ENCODE peak calls at places on chromosomes 12 and 14, in five cellular contexts. M, V, W, X and P are unnamed samples.
A peak's percentile ranks its signal among the peaks of the same experiment; 100 is the strongest.

GRCh38 chr14:72401632-72402428 is 469.6 kb downstream of the RGS6 start:
- DNase-seq in M (no peak), V (no peak), W (no peak), X (no peak), P (no peak)

GRCh38 chr12:104187446-104188155 is 28.0 kb upstream of the TXNRD1 start:
- DNase-seq in M (no peak), V (no peak), W (no peak), X (no peak), P (no peak)

GRCh38 chr12:113049976-113050742 is 6.4 kb upstream of the DTX1 start:
- DNase-seq in M (no peak), V (no peak), W (no peak), X (no peak), P (no peak)

GRCh38 chr14:58994130-58994529 is 194.3 kb upstream of the DAAM1 start:
- DNase-seq in M (no peak), V (no peak), W (no peak), X (no peak), P (no peak)

GRCh38 chr14:20499108-20499507 is 6.2 kb upstream of the RNASE10 start:
- DNase-seq in M (no peak), V (no peak), W (no peak), X (no peak), P (no peak)

GRCh38 chr12:68919581-68920239 is 13.3 kb downstream of the CPM start:
- DNase-seq in M (no peak), V (no peak), W (no peak), X (no peak), P (no peak)

GRCh38 chr12:120141336-120141735 is 24.8 kb upstream of the RAB35 start:
- DNase-seq in M (no peak), V (no peak), W (no peak), X (no peak), P (no peak)

GRCh38 chr12:122350444-122350843 is 72.0 kb downstream of the CLIP1 start:
- DNase-seq in M (no peak), V (no peak), W (no peak), X (no peak), P (no peak)

GRCh38 chr14:102980409-102980810 is 57.9 kb downstream of the AMN start:
- DNase-seq in M (no peak), V (no peak), W (no peak), X (no peak), P (no peak)

GRCh38 chr12:48189331-48190125 is 6.1 kb downstream of the CCDC184 start:
- DNase-seq in M (peak; percentile 52), V (no peak), W (peak; percentile 57), X (peak; percentile 78), P (no peak)

GRCh38 chr12:9509464-9510166 is 98.1 kb downstream of the KLRB1 start:
- DNase-seq in M (no peak), V (no peak), W (no peak), X (no peak), P (no peak)

GRCh38 chr14:68951051-68951797 is 27.9 kb downstream of the ACTN1 start:
- DNase-seq in M (no peak), V (no peak), W (no peak), X (no peak), P (no peak)

GRCh38 chr14:104363891-104364760 is 215.4 kb upstream of the C14orf180 start:
- DNase-seq in M (no peak), V (no peak), W (no peak), X (no peak), P (no peak)

GRCh38 chr14:74846968-74847549 is 28.9 kb downstream of the PROX2 start:
- DNase-seq in M (no peak), V (no peak), W (no peak), X (no peak), P (no peak)

GRCh38 chr14:55127491-55127951 is 1.5 kb upstream of the LGALS3 start:
- DNase-seq in M (no peak), V (no peak), W (no peak), X (no peak), P (no peak)